ENCODE peak calls at places on chromosomes 3 and 15, in ten cellular contexts. Y is GM23248; B is head of caudate nucleus; A is GM12865; I is left cardiac atrium; S is activated CD8-positive, alpha-beta memory T cell treated with anti-CD3 and anti-CD28 coated beads for 4 hours; W is CD8-positive, alpha-beta memory T cell; D is neural crest cell; M is GM03348; H is activated naive CD8-positive, alpha-beta T cell treated with anti-CD3 and anti-CD28 coated beads for 36 hours. V is an unnamed sample.
A peak's percentile ranks its signal among the peaks of the same experiment; 100 is the strongest.

GRCh38 chr3:189841474-189842205 is 210.5 kb downstream of the TP63 start:
- DNase-seq in Y (peak; percentile 80), B (no peak), A (peak; percentile 78), I (no peak), S (no peak), W (no peak), D (no peak), M (peak; percentile 16), H (no peak), V (no peak)

GRCh38 chr3:29275309-29275708 is 5.6 kb upstream of the RBMS3 start:
- DNase-seq in Y (peak; percentile 44), B (no peak), A (no peak), I (no peak), S (no peak), W (no peak), D (no peak), M (no peak), H (no peak), V (no peak)

GRCh38 chr15:101250331-101250730 is 1.5 kb downstream of the CHSY1 start:
- DNase-seq in Y (peak; percentile 90), B (no peak), A (no peak), I (no peak), S (no peak), W (no peak), D (no peak), M (peak; percentile 86), H (no peak), V (no peak)

GRCh38 chr3:63051920-63052319 is 176.7 kb upstream of the CADPS start:
- DNase-seq in Y (peak; percentile 81), B (peak; percentile 42), A (no peak), I (no peak), S (no peak), W (no peak), D (no peak), M (peak; percentile 3), H (no peak), V (no peak)

GRCh38 chr3:170222647-170223541 is 670 bp downstream of the PRKCI start:
- DNase-seq in Y (peak; percentile 58), B (no peak), A (peak; percentile 28), I (peak; percentile 46), S (peak; percentile 5), W (peak; percentile 60), D (no peak), M (peak; percentile 65), H (peak; percentile 45), V (peak; percentile 14)

GRCh38 chr3:78818161-78818985 is 949.4 kb downstream of the ROBO1 start:
- DNase-seq in Y (no peak), B (no peak), A (peak; percentile 53), I (no peak), S (no peak), W (no peak), D (no peak), M (no peak), H (no peak), V (no peak)

GRCh38 chr15:78995921-78996780 is 51.3 kb upstream of the CTSH start:
- DNase-seq in Y (no peak), B (no peak), A (no peak), I (no peak), S (no peak), W (no peak), D (no peak), M (no peak), H (no peak), V (no peak)

GRCh38 chr3:58249358-58250092 is 11.9 kb downstream of the ABHD6 start:
- DNase-seq in Y (no peak), B (no peak), A (no peak), I (no peak), S (no peak), W (no peak), D (no peak), M (peak; percentile 11), H (no peak), V (no peak)

GRCh38 chr3:67558429-67558828 is 96.0 kb downstream of the SUCLG2 start:
- DNase-seq in Y (peak; percentile 16), B (no peak), A (no peak), I (no peak), S (no peak), W (no peak), D (no peak), M (peak; percentile 25), H (no peak), V (no peak)

GRCh38 chr3:138332472-138333073 is 2.9 kb upstream of the NME9 start:
- DNase-seq in Y (peak; percentile 70), B (no peak), A (peak; percentile 32), I (no peak), S (no peak), W (peak; percentile 10), D (no peak), M (peak; percentile 68), H (no peak), V (no peak)

GRCh38 chr15:57685719-57686118 is 20.8 kb upstream of the POLR2M start:
- DNase-seq in Y (peak; percentile 48), B (no peak), A (no peak), I (no peak), S (no peak), W (no peak), D (no peak), M (no peak), H (no peak), V (no peak)

GRCh38 chr3:164608554-164609276 is 469.6 kb downstream of the SI start:
- DNase-seq in Y (no peak), B (no peak), A (no peak), I (no peak), S (no peak), W (no peak), D (no peak), M (no peak), H (no peak), V (no peak)

GRCh38 chr15:76335129-76335850 is 1.3 kb upstream of the ISL2 start:
- DNase-seq in Y (no peak), B (no peak), A (peak; percentile 57), I (no peak), S (no peak), W (no peak), D (peak; percentile 15), M (no peak), H (no peak), V (no peak)

GRCh38 chr3:5006755-5007202 is 27.5 kb downstream of the BHLHE40 start:
- DNase-seq in Y (no peak), B (peak; percentile 26), A (peak; percentile 95), I (peak; percentile 48), S (no peak), W (no peak), D (no peak), M (no peak), H (peak; percentile 87), V (peak; percentile 83)

GRCh38 chr3:52069891-52070290 is 13.5 kb upstream of the DUSP7 start:
- DNase-seq in Y (no peak), B (no peak), A (no peak), I (no peak), S (no peak), W (no peak), D (no peak), M (no peak), H (no peak), V (no peak)

GRCh38 chr3:112352720-112353119 is 19.8 kb downstream of the CD200 start:
- DNase-seq in Y (no peak), B (no peak), A (no peak), I (no peak), S (no peak), W (no peak), D (no peak), M (no peak), H (no peak), V (no peak)

GRCh38 chr3:183477801-183478456 is 49.5 kb upstream of the MCF2L2 start:
- DNase-seq in Y (no peak), B (peak; percentile 11), A (no peak), I (no peak), S (no peak), W (no peak), D (no peak), M (no peak), H (no peak), V (no peak)

GRCh38 chr15:74776851-74777768 is 4.8 kb upstream of the CSK start:
- DNase-seq in Y (peak; percentile 47), B (peak; percentile 42), A (peak; percentile 93), I (peak; percentile 49), S (no peak), W (peak; percentile 74), D (no peak), M (no peak), H (peak; percentile 63), V (peak; percentile 64)

GRCh38 chr15:47756872-47757271 is 39.6 kb downstream of the SEMA6D start:
- DNase-seq in Y (peak; percentile 92), B (peak; percentile 59), A (no peak), I (peak; percentile 34), S (no peak), W (no peak), D (no peak), M (peak; percentile 75), H (no peak), V (no peak)